ENCODE peak calls at places on chromosome 6, in five cellular contexts. O, Q, V, K and X are unnamed samples.

GRCh38 chr6:156935000-156935399 is 157.8 kb downstream of the ARID1B start:
- DNase-seq in K (no peak), O (no peak), Q (no peak), V (no peak), X (no peak)

GRCh38 chr6:149862901-149863595 is 1.1 kb downstream of the LRP11 start:
- DNase-seq in Q (no peak), K (peak; percentile 85), O (no peak), V (peak; percentile 89), X (peak; percentile 58)

GRCh38 chr6:168555618-168556273 is 114.8 kb downstream of the SMOC2 start:
- DNase-seq in V (no peak), Q (no peak), K (no peak), O (no peak), X (no peak)

GRCh38 chr6:152846825-152847224 is 96.2 kb downstream of the VIP start:
- DNase-seq in K (peak; percentile 11), V (no peak), O (no peak), Q (no peak), X (no peak)

GRCh38 chr6:21731411-21732031 is 138.0 kb downstream of the SOX4 start:
- DNase-seq in V (no peak), K (peak; percentile 53), Q (no peak), O (no peak), X (peak; percentile 64)

GRCh38 chr6:53258774-53259155 is 90.0 kb downstream of the ELOVL5 start:
- DNase-seq in Q (no peak), O (no peak), V (no peak), K (no peak), X (no peak)

GRCh38 chr6:110053395-110054240 is 75.5 kb downstream of the GPR6 start:
- DNase-seq in O (peak; percentile 40), V (no peak), Q (no peak), K (peak; percentile 31), X (peak; percentile 59)

GRCh38 chr6:106820412-106820852 is 154.1 kb downstream of the CD24 start:
- DNase-seq in V (no peak), O (no peak), K (no peak), Q (no peak), X (no peak)

GRCh38 chr6:17347012-17347411 is 46.4 kb upstream of the CAP2 start:
- DNase-seq in Q (no peak), K (no peak), O (no peak), V (no peak), X (no peak)

GRCh38 chr6:126537437-126537836 is 197.5 kb downstream of the CENPW start:
- DNase-seq in V (no peak), O (no peak), K (no peak), Q (no peak), X (no peak)

GRCh38 chr6:98984102-98984501 is 36.4 kb upstream of the FBXL4 start:
- DNase-seq in O (no peak), Q (no peak), K (no peak), V (no peak), X (no peak)

GRCh38 chr6:7671076-7671475 is 54.8 kb upstream of the BMP6 start:
- DNase-seq in O (no peak), Q (no peak), V (no peak), K (no peak), X (peak; percentile 28)

GRCh38 chr6:56475736-56476457 is 166.8 kb downstream of the DST start:
- DNase-seq in K (peak; percentile 72), V (no peak), O (no peak), Q (no peak), X (no peak)

GRCh38 chr6:127178746-127179145 is 60.3 kb downstream of the RSPO3 start:
- DNase-seq in Q (no peak), O (no peak), V (no peak), K (no peak), X (no peak)

GRCh38 chr6:121093928-121094327 is 240.4 kb downstream of the TBC1D32 start:
- DNase-seq in K (no peak), Q (no peak), O (no peak), V (no peak), X (peak; percentile 1)

GRCh38 chr6:28756555-28756918 is 167.2 kb downstream of the TRIM27 start:
- DNase-seq in K (no peak), Q (no peak), V (no peak), O (no peak), X (no peak)

GRCh38 chr6:20367716-20368485 is 33.8 kb upstream of the E2F3 start:
- DNase-seq in V (no peak), K (no peak), Q (no peak), O (no peak), X (no peak)

GRCh38 chr6:33993091-33993490 is 152.8 kb downstream of the GRM4 start:
- DNase-seq in V (no peak), K (peak; percentile 3), Q (no peak), O (no peak), X (no peak)

GRCh38 chr6:167766986-167767714 is 59.6 kb upstream of the AFDN start:
- DNase-seq in K (no peak), Q (no peak), V (peak; percentile 53), O (no peak), X (no peak)

GRCh38 chr6:118917550-118918321 is 17.2 kb downstream of the MCM9 start:
- DNase-seq in O (no peak), K (no peak), V (no peak), Q (no peak), X (no peak)

GRCh38 chr6:53411451-53411850 is 62.7 kb upstream of the ELOVL5 start:
- DNase-seq in O (no peak), K (no peak), Q (no peak), V (no peak), X (no peak)

GRCh38 chr6:158686311-158686710 is 36.5 kb downstream of the SYTL3 start:
- DNase-seq in O (no peak), V (no peak), Q (no peak), K (no peak), X (no peak)

GRCh38 chr6:125363360-125364121 is 61.8 kb upstream of the HDDC2 start:
- DNase-seq in Q (no peak), K (peak; percentile 33), V (peak; percentile 64), O (no peak), X (peak; percentile 14)

GRCh38 chr6:167870321-167870720 is 43.6 kb downstream of the AFDN start:
- DNase-seq in Q (no peak), K (no peak), V (no peak), O (no peak), X (no peak)

GRCh38 chr6:153146413-153146812 is 15.3 kb upstream of the RGS17 start:
- DNase-seq in O (no peak), K (no peak), V (no peak), Q (no peak), X (no peak)

GRCh38 chr6:13261464-13261994 is 66.8 kb downstream of the TBC1D7 start:
- DNase-seq in K (no peak), Q (no peak), O (no peak), V (no peak), X (no peak)

GRCh38 chr6:116073765-116074450 is 13.2 kb upstream of the FRK start:
- DNase-seq in Q (no peak), K (no peak), V (no peak), O (no peak), X (peak; percentile 64)

GRCh38 chr6:36607782-36608386 is 13.7 kb downstream of the SRSF3 start:
- DNase-seq in V (no peak), O (no peak), Q (no peak), K (peak; percentile 78), X (peak; percentile 64)

GRCh38 chr6:36603222-36604089 is 9.3 kb downstream of the SRSF3 start:
- DNase-seq in O (no peak), Q (no peak), V (no peak), K (no peak), X (no peak)

GRCh38 chr6:36605102-36605501 is 10.9 kb downstream of the SRSF3 start:
- DNase-seq in Q (no peak), K (no peak), V (no peak), O (no peak), X (no peak)

GRCh38 chr6:36604090-36605060 is 10.2 kb downstream of the SRSF3 start:
- DNase-seq in V (no peak), O (no peak), K (no peak), Q (no peak), X (no peak)

DNA sequence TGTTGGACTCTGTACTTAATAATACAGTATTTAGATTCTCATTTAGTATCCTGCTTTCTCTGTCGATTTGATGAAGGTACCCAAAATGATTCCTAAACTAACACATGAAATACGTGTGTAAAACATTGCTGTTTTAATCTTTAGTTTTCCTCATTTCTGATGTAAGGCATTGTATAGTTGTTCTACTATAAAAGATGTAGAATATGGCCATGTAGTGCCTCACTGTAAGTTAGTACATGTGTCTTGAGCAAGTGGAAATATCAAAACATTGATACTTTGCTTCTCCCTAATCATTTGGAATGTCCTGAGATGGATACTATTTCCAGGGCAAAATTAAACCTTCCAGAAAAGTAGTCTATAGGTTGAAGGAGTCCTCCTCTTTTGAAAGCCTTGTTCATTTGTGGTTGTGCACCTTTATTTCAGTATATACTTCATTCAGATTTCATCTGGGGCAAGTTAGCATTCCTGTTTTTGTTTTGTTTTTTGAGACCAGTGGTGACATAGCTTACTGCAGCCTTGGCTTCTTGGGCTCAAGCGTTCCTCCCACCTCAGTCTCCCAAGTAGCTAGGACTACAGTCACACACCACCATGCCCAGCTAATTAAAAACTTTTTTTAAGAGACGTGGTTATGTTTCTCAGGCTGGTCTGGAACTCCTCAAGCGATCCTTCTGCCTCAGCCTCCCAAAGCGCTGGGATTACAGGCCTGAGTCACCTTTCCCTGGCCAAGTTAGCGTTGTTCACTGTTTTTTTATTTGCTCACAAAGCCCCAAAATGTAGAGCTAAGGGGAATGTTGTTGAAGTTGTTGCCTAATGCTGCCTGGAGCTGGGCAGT is 11.6 kb downstream of the SRSF3 start:
- DNase-seq in Q (no peak), V (no peak), K (no peak), O (no peak), X (no peak)
- TF ChIP-seq CTCF in Q (no peak), V (no peak), K (peak; percentile 11), O (peak; percentile 27), X (no peak)

GRCh38 chr6:42279144-42279781 is 61.6 kb upstream of the MRPS10 start:
- DNase-seq in Q (no peak), V (no peak), K (no peak), O (no peak), X (peak; percentile 84)
- H3K27ac ChIP-seq in Q (no peak overlapping the region), V (peak overlapping the region; percentile 12), K (no peak overlapping the region), O (peak overlapping the region; percentile 34), X (peak overlapping the region; percentile 93)

GRCh38 chr6:16332175-16332542 is 93.8 kb downstream of the GMPR start:
- DNase-seq in K (peak; percentile 77), Q (no peak), O (no peak), V (peak; percentile 74), X (peak; percentile 67)
- TF ChIP-seq CTCF in K (peak; percentile 93), Q (peak; percentile 92), O (peak; percentile 95), V (peak; percentile 94), X (peak; percentile 79)

GRCh38 chr6:111606620-111607115 is 990 bp upstream of the TRAF3IP2 start:
- DNase-seq in V (no peak), O (no peak), Q (no peak), K (no peak), X (no peak)
- H3K27ac ChIP-seq in V (peak overlapping the region; percentile 97), O (peak overlapping the region; percentile 85), Q (no peak overlapping the region), K (no peak overlapping the region), X (peak overlapping the region; percentile 99)

DNA sequence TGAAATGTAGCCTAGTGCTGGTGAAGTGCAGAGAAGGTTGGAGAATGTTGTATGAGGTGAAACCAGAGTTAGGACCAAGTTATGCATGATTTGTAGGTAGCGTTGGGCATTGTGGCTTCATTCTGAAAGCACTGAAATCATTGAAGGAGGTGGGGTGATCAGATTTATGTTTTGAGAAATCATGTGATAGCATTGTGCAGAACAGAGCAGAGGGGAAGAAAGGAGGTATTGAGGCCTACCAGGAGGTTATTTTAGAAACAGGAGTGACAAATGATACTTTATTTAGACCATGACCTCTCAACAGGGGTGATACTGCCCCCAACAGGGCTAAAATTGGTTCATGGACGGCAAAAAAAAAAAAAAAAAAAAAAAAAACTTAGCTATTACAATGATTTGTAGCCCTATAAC is 15.6 kb upstream of the HMGN3 start:
- DNase-seq in O (no peak), K (no peak), Q (no peak), V (no peak), X (no peak)
- TF ChIP-seq CTCF in O (peak; percentile 35), K (peak; percentile 26), Q (no peak), V (peak; percentile 24), X (no peak)